ENCODE peak calls at places on chromosomes 4 and X, in eight cellular contexts. B, F, C, R, H, D, T and Z are unnamed samples.

GRCh38 chr4:88919056-88919455 is 137.9 kb downstream of the FAM13A start:
- DNase-seq in B (no peak), F (no peak), C (no peak), R (no peak), H (no peak), D (no peak), T (no peak), Z (no peak)

GRCh38 chrX:13126785-13127184 is 82.4 kb upstream of the FAM9C start:
- DNase-seq in B (no peak), F (no peak), C (no peak), R (no peak), H (no peak), D (no peak), T (no peak), Z (no peak)

GRCh38 chrX:13898084-13898483 is 81.2 kb upstream of the GPM6B start:
- DNase-seq in B (no peak), F (no peak), C (peak), R (no peak), H (peak), D (peak), T (peak), Z (no peak)

GRCh38 chr4:110417151-110417550 is 58.8 kb upstream of the ENPEP start:
- DNase-seq in B (no peak), F (no peak), C (no peak), R (no peak), H (no peak), D (no peak), T (no peak), Z (no peak)

GRCh38 chrX:70044541-70045245 is 5.0 kb downstream of the AWAT2 start:
- DNase-seq in B (no peak), F (no peak), C (no peak), R (no peak), H (no peak), D (peak), T (no peak), Z (no peak)

GRCh38 chr4:7855731-7856130 is 83.9 kb downstream of the AFAP1 start:
- DNase-seq in B (no peak), F (no peak), C (no peak), R (no peak), H (no peak), D (no peak), T (no peak), Z (no peak)

GRCh38 chr4:5079581-5079980 is 28.3 kb downstream of the STK32B start:
- DNase-seq in B (no peak), F (no peak), C (no peak), R (no peak), H (no peak), D (peak), T (no peak), Z (no peak)

GRCh38 chr4:91032725-91033445 is 905.7 kb downstream of the CCSER1 start:
- DNase-seq in B (no peak), F (no peak), C (no peak), R (no peak), H (no peak), D (no peak), T (no peak), Z (no peak)

GRCh38 chrX:51860679-51861078 is 32.7 kb upstream of the MAGED1 start:
- DNase-seq in B (no peak), F (no peak), C (no peak), R (no peak), H (peak), D (peak), T (no peak), Z (peak)

GRCh38 chrX:40072246-40072645 is 25.5 kb downstream of the BCOR start:
- DNase-seq in B (no peak), F (no peak), C (no peak), R (no peak), H (no peak), D (no peak), T (no peak), Z (no peak)

GRCh38 chrX:123339201-123339905 is 155.3 kb downstream of the GRIA3 start:
- DNase-seq in B (no peak), F (no peak), C (no peak), R (no peak), H (peak), D (peak), T (no peak), Z (no peak)

GRCh38 chr4:6875431-6875831 is 34.2 kb upstream of the TBC1D14 start:
- DNase-seq in B (no peak), F (peak), C (no peak), R (peak), H (peak), D (no peak), T (no peak), Z (no peak)

GRCh38 chr4:932713-933070 is 432 bp downstream of the TMEM175 start:
- DNase-seq in B (no peak), F (no peak), C (no peak), R (no peak), H (no peak), D (no peak), T (no peak), Z (no peak)

GRCh38 chr4:16227462-16227868 is 1.2 kb upstream of the TAPT1 start:
- DNase-seq in B (peak), F (peak), C (peak), R (peak), H (peak), D (peak), T (no peak), Z (peak)

GRCh38 chr4:29756966-29757365 is 963.2 kb upstream of the PCDH7 start:
- DNase-seq in B (no peak), F (no peak), C (no peak), R (no peak), H (no peak), D (no peak), T (no peak), Z (no peak)

GRCh38 chr4:162706051-162706450 is 460.6 kb downstream of the NAF1 start:
- DNase-seq in B (no peak), F (no peak), C (no peak), R (no peak), H (no peak), D (no peak), T (no peak), Z (no peak)

GRCh38 chrX:50853399-50853798 is 39.4 kb upstream of the SHROOM4 start:
- DNase-seq in B (no peak), F (no peak), C (no peak), R (no peak), H (no peak), D (no peak), T (no peak), Z (no peak)

GRCh38 chr4:7978907-7979651 is 39.4 kb upstream of the AFAP1 start:
- DNase-seq in B (peak), F (no peak), C (no peak), R (no peak), H (no peak), D (no peak), T (no peak), Z (no peak)

GRCh38 chrX:17412692-17413091 is 37.7 kb downstream of the NHS start:
- DNase-seq in B (no peak), F (no peak), C (no peak), R (no peak), H (no peak), D (peak), T (no peak), Z (no peak)

GRCh38 chr4:95761871-95762270 is 78.0 kb upstream of the PDHA2 start:
- DNase-seq in B (no peak), F (no peak), C (no peak), R (no peak), H (no peak), D (no peak), T (no peak), Z (no peak)

GRCh38 chr4:1329408-1330371 is 17.3 kb upstream of the UVSSA start:
- DNase-seq in B (no peak), F (no peak), C (no peak), R (no peak), H (no peak), D (no peak), T (no peak), Z (no peak)

GRCh38 chr4:1487761-1488160 is 81.5 kb upstream of the NKX1-1 start:
- DNase-seq in B (no peak), F (no peak), C (no peak), R (no peak), H (no peak), D (no peak), T (no peak), Z (no peak)

GRCh38 chrX:71919436-71919835 is 8.8 kb downstream of the NHSL2 start:
- DNase-seq in B (no peak), F (no peak), C (no peak), R (no peak), H (no peak), D (peak), T (no peak), Z (no peak)

GRCh38 chr4:3399277-3400194 is 42.2 kb upstream of the HGFAC start:
- DNase-seq in B (no peak), F (no peak), C (peak), R (no peak), H (peak), D (peak), T (no peak), Z (no peak)

GRCh38 chr4:156705291-156705690 is 266.3 kb downstream of the PDGFC start:
- DNase-seq in B (no peak), F (no peak), C (no peak), R (no peak), H (no peak), D (peak), T (no peak), Z (no peak)